ENCODE peak calls at places on chromosomes 1 and 21, in eight cellular contexts. One of them, this sample, is unnamed.

GRCh38 chr1:150371110-150371509 is 7.2 kb downstream of the RPRD2 start:
- DNase-seq in suprapubic skin: no peak
- DNase-seq in astrocyte of the spinal cord: no peak
- DNase-seq in neural crest cell: no peak
- DNase-seq in A673: no peak
- DNase-seq in mucosa of descending colon: no peak
- DNase-seq in BE2C: no peak
- DNase-seq in left ventricle myocardium inferior: no peak
- DNase-seq in this sample: no peak

GRCh38 chr1:8082945-8083344 is 56.8 kb upstream of the ERRFI1 start:
- DNase-seq in mucosa of descending colon: no peak
- DNase-seq in left ventricle myocardium inferior: peak
- DNase-seq in A673: no peak
- DNase-seq in astrocyte of the spinal cord: peak
- DNase-seq in neural crest cell: no peak
- DNase-seq in BE2C: no peak
- DNase-seq in suprapubic skin: no peak
- DNase-seq in this sample: no peak

GRCh38 chr21:31732891-31733520 is 1.1 kb upstream of the SCAF4 start:
- DNase-seq in suprapubic skin: no peak
- DNase-seq in A673: no peak
- DNase-seq in neural crest cell: peak
- DNase-seq in left ventricle myocardium inferior: no peak
- DNase-seq in astrocyte of the spinal cord: no peak
- DNase-seq in mucosa of descending colon: peak
- DNase-seq in BE2C: peak
- DNase-seq in this sample: peak

GRCh38 chr1:227316456-227316855 is 1.8 kb downstream of the CDC42BPA start:
- DNase-seq in left ventricle myocardium inferior: no peak
- DNase-seq in neural crest cell: no peak
- DNase-seq in mucosa of descending colon: no peak
- DNase-seq in BE2C: no peak
- DNase-seq in A673: no peak
- DNase-seq in suprapubic skin: no peak
- DNase-seq in astrocyte of the spinal cord: no peak
- DNase-seq in this sample: no peak

GRCh38 chr1:110513511-110513910 is 5.5 kb downstream of the KCNA10 start:
- DNase-seq in BE2C: peak
- DNase-seq in mucosa of descending colon: no peak
- DNase-seq in A673: no peak
- DNase-seq in astrocyte of the spinal cord: no peak
- DNase-seq in neural crest cell: no peak
- DNase-seq in left ventricle myocardium inferior: no peak
- DNase-seq in suprapubic skin: no peak
- DNase-seq in this sample: peak

GRCh38 chr1:10339815-10340214 is 59.0 kb upstream of the PGD start:
- DNase-seq in neural crest cell: peak
- DNase-seq in A673: peak
- DNase-seq in left ventricle myocardium inferior: peak
- DNase-seq in suprapubic skin: no peak
- DNase-seq in BE2C: peak
- DNase-seq in mucosa of descending colon: peak
- DNase-seq in astrocyte of the spinal cord: peak
- DNase-seq in this sample: peak

GRCh38 chr1:201825245-201825644 is 3.7 kb upstream of the IPO9 start:
- DNase-seq in left ventricle myocardium inferior: no peak
- DNase-seq in A673: no peak
- DNase-seq in mucosa of descending colon: no peak
- DNase-seq in neural crest cell: no peak
- DNase-seq in suprapubic skin: no peak
- DNase-seq in BE2C: no peak
- DNase-seq in astrocyte of the spinal cord: no peak
- DNase-seq in this sample: no peak

GRCh38 chr1:247494746-247495145 is 36.8 kb upstream of the OR2B11 start:
- DNase-seq in A673: no peak
- DNase-seq in astrocyte of the spinal cord: no peak
- DNase-seq in suprapubic skin: no peak
- DNase-seq in mucosa of descending colon: no peak
- DNase-seq in BE2C: no peak
- DNase-seq in neural crest cell: no peak
- DNase-seq in left ventricle myocardium inferior: no peak
- DNase-seq in this sample: no peak

GRCh38 chr1:58013237-58013636 is 533.3 kb downstream of the OMA1 start:
- DNase-seq in suprapubic skin: no peak
- DNase-seq in left ventricle myocardium inferior: no peak
- DNase-seq in A673: no peak
- DNase-seq in BE2C: no peak
- DNase-seq in astrocyte of the spinal cord: no peak
- DNase-seq in neural crest cell: no peak
- DNase-seq in mucosa of descending colon: no peak
- DNase-seq in this sample: peak

GRCh38 chr1:84504580-84505021 is 1.6 kb upstream of the SPATA1 start:
- DNase-seq in left ventricle myocardium inferior: no peak
- DNase-seq in BE2C: no peak
- DNase-seq in suprapubic skin: no peak
- DNase-seq in A673: peak
- DNase-seq in mucosa of descending colon: no peak
- DNase-seq in astrocyte of the spinal cord: peak
- DNase-seq in neural crest cell: no peak
- DNase-seq in this sample: no peak

GRCh38 chr21:43598416-43599120 is 60.7 kb downstream of the HSF2BP start:
- DNase-seq in neural crest cell: no peak
- DNase-seq in suprapubic skin: no peak
- DNase-seq in left ventricle myocardium inferior: no peak
- DNase-seq in BE2C: no peak
- DNase-seq in astrocyte of the spinal cord: peak
- DNase-seq in A673: no peak
- DNase-seq in mucosa of descending colon: no peak
- DNase-seq in this sample: no peak

DNA sequence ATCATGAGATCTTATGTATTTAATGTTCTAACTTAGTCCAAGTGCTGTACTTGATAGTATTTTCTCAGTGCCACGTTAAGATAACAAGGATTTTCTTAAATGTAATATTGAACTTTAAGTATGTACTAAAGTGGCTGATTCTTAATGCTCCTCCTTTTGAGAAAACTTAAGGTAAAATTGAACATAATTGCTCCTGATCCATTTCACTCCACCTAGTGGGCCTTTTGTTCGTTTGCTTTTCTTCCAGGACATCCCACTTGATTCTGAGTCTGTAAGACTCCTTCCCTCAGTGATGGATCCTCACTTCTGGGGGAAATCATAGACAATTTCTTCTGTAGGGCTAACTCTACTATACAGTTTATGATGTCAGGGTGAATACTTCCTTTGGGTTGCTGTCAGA is 173.1 kb downstream of the LMO4 start:
- DNase-seq in astrocyte of the spinal cord: no peak
- DNase-seq in left ventricle myocardium inferior: no peak
- DNase-seq in suprapubic skin: no peak
- DNase-seq in mucosa of descending colon: no peak
- DNase-seq in A673: no peak
- DNase-seq in BE2C: no peak
- DNase-seq in neural crest cell: no peak
- DNase-seq in this sample: no peak
- TF ChIP-seq CTCF in astrocyte of the spinal cord: peak
- TF ChIP-seq CTCF in left ventricle myocardium inferior: peak
- TF ChIP-seq CTCF in suprapubic skin: no peak
- TF ChIP-seq CTCF in mucosa of descending colon: no peak
- TF ChIP-seq CTCF in A673: no peak
- TF ChIP-seq CTCF in BE2C: peak
- TF ChIP-seq CTCF in neural crest cell: peak
- TF ChIP-seq CTCF in this sample: no peak

GRCh38 chr1:209490013-209490412 is 93.5 kb upstream of the CAMK1G start:
- DNase-seq in astrocyte of the spinal cord: peak
- DNase-seq in neural crest cell: no peak
- DNase-seq in left ventricle myocardium inferior: no peak
- DNase-seq in A673: peak
- DNase-seq in suprapubic skin: no peak
- DNase-seq in BE2C: no peak
- DNase-seq in mucosa of descending colon: no peak
- DNase-seq in this sample: no peak
- TF ChIP-seq CTCF in astrocyte of the spinal cord: peak
- TF ChIP-seq CTCF in neural crest cell: peak
- TF ChIP-seq CTCF in left ventricle myocardium inferior: no peak
- TF ChIP-seq CTCF in A673: peak
- TF ChIP-seq CTCF in suprapubic skin: no peak
- TF ChIP-seq CTCF in BE2C: peak
- TF ChIP-seq CTCF in mucosa of descending colon: no peak
- TF ChIP-seq CTCF in this sample: peak

GRCh38 chr1:204357551-204357950 is 2.2 kb downstream of the PLEKHA6 start:
- DNase-seq in astrocyte of the spinal cord: no peak
- DNase-seq in suprapubic skin: no peak
- DNase-seq in neural crest cell: no peak
- DNase-seq in A673: no peak
- DNase-seq in BE2C: peak
- DNase-seq in mucosa of descending colon: no peak
- DNase-seq in left ventricle myocardium inferior: peak
- DNase-seq in this sample: peak
- TF ChIP-seq CTCF in astrocyte of the spinal cord: no peak
- TF ChIP-seq CTCF in suprapubic skin: no peak
- TF ChIP-seq CTCF in neural crest cell: no peak
- TF ChIP-seq CTCF in A673: no peak
- TF ChIP-seq CTCF in BE2C: no peak
- TF ChIP-seq CTCF in mucosa of descending colon: no peak
- TF ChIP-seq CTCF in left ventricle myocardium inferior: no peak
- TF ChIP-seq CTCF in this sample: no peak

GRCh38 chr1:22141493-22141892 is 1.4 kb downstream of the WNT4 start:
- DNase-seq in astrocyte of the spinal cord: no peak
- DNase-seq in left ventricle myocardium inferior: no peak
- DNase-seq in suprapubic skin: no peak
- DNase-seq in BE2C: no peak
- DNase-seq in neural crest cell: no peak
- DNase-seq in A673: no peak
- DNase-seq in mucosa of descending colon: no peak
- DNase-seq in this sample: no peak

GRCh38 chr1:22141948-22142314 is 966 bp downstream of the WNT4 start:
- DNase-seq in neural crest cell: no peak
- DNase-seq in BE2C: no peak
- DNase-seq in A673: no peak
- DNase-seq in astrocyte of the spinal cord: no peak
- DNase-seq in left ventricle myocardium inferior: no peak
- DNase-seq in mucosa of descending colon: no peak
- DNase-seq in suprapubic skin: no peak
- DNase-seq in this sample: peak

GRCh38 chr1:22143065-22143514 is at the start of gene WNT4:
- DNase-seq in suprapubic skin: no peak
- DNase-seq in BE2C: peak
- DNase-seq in A673: peak
- DNase-seq in astrocyte of the spinal cord: no peak
- DNase-seq in neural crest cell: peak
- DNase-seq in left ventricle myocardium inferior: no peak
- DNase-seq in mucosa of descending colon: peak
- DNase-seq in this sample: peak

GRCh38 chr1:22143586-22144033 is 713 bp upstream of the WNT4 start:
- DNase-seq in suprapubic skin: no peak
- DNase-seq in astrocyte of the spinal cord: no peak
- DNase-seq in mucosa of descending colon: no peak
- DNase-seq in left ventricle myocardium inferior: no peak
- DNase-seq in BE2C: no peak
- DNase-seq in neural crest cell: no peak
- DNase-seq in A673: no peak
- DNase-seq in this sample: no peak

GRCh38 chr1:22142315-22143064 is 407 bp downstream of the WNT4 start:
- DNase-seq in BE2C: peak
- DNase-seq in mucosa of descending colon: peak
- DNase-seq in left ventricle myocardium inferior: no peak
- DNase-seq in suprapubic skin: no peak
- DNase-seq in neural crest cell: no peak
- DNase-seq in A673: no peak
- DNase-seq in astrocyte of the spinal cord: peak
- DNase-seq in this sample: peak
- TF ChIP-seq CTCF in BE2C: no peak
- TF ChIP-seq CTCF in mucosa of descending colon: no peak
- TF ChIP-seq CTCF in left ventricle myocardium inferior: no peak
- TF ChIP-seq CTCF in suprapubic skin: no peak
- TF ChIP-seq CTCF in neural crest cell: peak
- TF ChIP-seq CTCF in A673: no peak
- TF ChIP-seq CTCF in astrocyte of the spinal cord: no peak
- TF ChIP-seq CTCF in this sample: no peak

GRCh38 chr1:113211467-113211866 is 138.5 kb downstream of the LRIG2 start:
- DNase-seq in mucosa of descending colon: no peak
- DNase-seq in BE2C: peak
- DNase-seq in astrocyte of the spinal cord: no peak
- DNase-seq in suprapubic skin: no peak
- DNase-seq in left ventricle myocardium inferior: no peak
- DNase-seq in A673: no peak
- DNase-seq in neural crest cell: no peak
- DNase-seq in this sample: no peak
- TF ChIP-seq CTCF in mucosa of descending colon: no peak
- TF ChIP-seq CTCF in BE2C: no peak
- TF ChIP-seq CTCF in astrocyte of the spinal cord: no peak
- TF ChIP-seq CTCF in suprapubic skin: no peak
- TF ChIP-seq CTCF in left ventricle myocardium inferior: no peak
- TF ChIP-seq CTCF in A673: no peak
- TF ChIP-seq CTCF in neural crest cell: no peak
- TF ChIP-seq CTCF in this sample: no peak

DNA sequence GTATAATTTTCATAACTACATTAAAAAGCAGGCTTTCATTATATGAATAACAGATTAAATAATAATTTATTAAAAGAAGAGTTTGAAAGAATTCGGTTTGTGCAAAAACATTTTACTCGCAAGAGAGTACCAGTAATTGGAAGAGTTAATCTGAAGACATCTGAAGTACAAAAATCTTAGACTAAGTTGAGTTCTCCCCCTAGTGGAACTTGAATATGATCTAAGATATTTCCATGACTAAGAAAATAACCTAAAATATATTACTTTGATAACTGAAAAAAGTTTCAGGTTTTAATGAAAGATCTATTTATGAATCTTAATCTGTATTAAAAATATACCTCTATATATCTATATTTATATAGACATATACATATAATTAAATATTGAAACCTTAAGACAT is 112.5 kb upstream of the GFI1 start:
- DNase-seq in left ventricle myocardium inferior: no peak
- DNase-seq in astrocyte of the spinal cord: peak
- DNase-seq in neural crest cell: no peak
- DNase-seq in BE2C: no peak
- DNase-seq in A673: peak
- DNase-seq in mucosa of descending colon: no peak
- DNase-seq in suprapubic skin: no peak
- DNase-seq in this sample: no peak
- TF ChIP-seq CTCF in left ventricle myocardium inferior: peak
- TF ChIP-seq CTCF in astrocyte of the spinal cord: peak
- TF ChIP-seq CTCF in neural crest cell: peak
- TF ChIP-seq CTCF in BE2C: no peak
- TF ChIP-seq CTCF in A673: peak
- TF ChIP-seq CTCF in mucosa of descending colon: no peak
- TF ChIP-seq CTCF in suprapubic skin: no peak
- TF ChIP-seq CTCF in this sample: peak

GRCh38 chr1:63005812-63006211 is 221.9 kb downstream of the ATG4C start:
- DNase-seq in mucosa of descending colon: no peak
- DNase-seq in suprapubic skin: no peak
- DNase-seq in astrocyte of the spinal cord: no peak
- DNase-seq in A673: no peak
- DNase-seq in left ventricle myocardium inferior: no peak
- DNase-seq in BE2C: no peak
- DNase-seq in neural crest cell: no peak
- DNase-seq in this sample: no peak

GRCh38 chr1:63000508-63000907 is 216.6 kb downstream of the ATG4C start:
- DNase-seq in left ventricle myocardium inferior: no peak
- DNase-seq in suprapubic skin: no peak
- DNase-seq in BE2C: no peak
- DNase-seq in neural crest cell: no peak
- DNase-seq in A673: no peak
- DNase-seq in mucosa of descending colon: no peak
- DNase-seq in astrocyte of the spinal cord: no peak
- DNase-seq in this sample: no peak

GRCh38 chr1:63004868-63005267 is 220.9 kb downstream of the ATG4C start:
- DNase-seq in mucosa of descending colon: peak
- DNase-seq in BE2C: no peak
- DNase-seq in neural crest cell: no peak
- DNase-seq in A673: peak
- DNase-seq in astrocyte of the spinal cord: peak
- DNase-seq in suprapubic skin: no peak
- DNase-seq in left ventricle myocardium inferior: no peak
- DNase-seq in this sample: no peak
- TF ChIP-seq CTCF in mucosa of descending colon: no peak
- TF ChIP-seq CTCF in BE2C: no peak
- TF ChIP-seq CTCF in neural crest cell: peak
- TF ChIP-seq CTCF in A673: peak
- TF ChIP-seq CTCF in astrocyte of the spinal cord: peak
- TF ChIP-seq CTCF in suprapubic skin: no peak
- TF ChIP-seq CTCF in left ventricle myocardium inferior: peak
- TF ChIP-seq CTCF in this sample: no peak

This sample was measured in glutamatergic neuron.